ENCODE peak calls at places on chromosomes 4 and X, in nine cellular contexts. Z is esophagus squamous epithelium, T is heart left ventricle, E is ovary, U is IMR-90, J is transverse colon, S is uterus, R is K562, M is stomach. A is an unnamed sample.

GRCh38 chr4:47519239-47519883 is 34.3 kb downstream of the ATP10D start:
- DNase-seq in Z (no peak), T (no peak), E (no peak), U (no peak), J (no peak), S (no peak), R (no peak), M (no peak), A (no peak)

GRCh38 chr4:103018391-103019318 is 850 bp downstream of the SLC9B1 start:
- DNase-seq in Z (no peak), T (no peak), E (peak), U (no peak), J (peak), S (peak), R (peak), M (no peak), A (peak)

GRCh38 chr4:1880332-1880731 is 9.1 kb downstream of the NSD2 start:
- DNase-seq in Z (no peak), T (no peak), E (no peak), U (no peak), J (no peak), S (no peak), R (no peak), M (no peak), A (no peak)

GRCh38 chr4:165345663-165346417 is 18.4 kb downstream of the MSMO1 start:
- DNase-seq in Z (no peak), T (no peak), E (no peak), U (no peak), J (no peak), S (no peak), R (no peak), M (no peak), A (no peak)

GRCh38 chrX:21487832-21488231 is 113.6 kb downstream of the CNKSR2 start:
- DNase-seq in Z (no peak), T (no peak), E (no peak), U (peak), J (no peak), S (no peak), R (no peak), M (no peak), A (peak)

GRCh38 chr4:108535757-108536156 is 84.6 kb upstream of the RPL34 start:
- DNase-seq in Z (no peak), T (no peak), E (no peak), U (no peak), J (no peak), S (no peak), R (no peak), M (no peak), A (no peak)

GRCh38 chr4:3483471-3483921 is 20.4 kb downstream of the DOK7 start:
- DNase-seq in Z (no peak), T (peak), E (no peak), U (no peak), J (no peak), S (no peak), R (no peak), M (no peak), A (no peak)

GRCh38 chr4:142281999-142282398 is 564.1 kb downstream of the INPP4B start:
- DNase-seq in Z (no peak), T (no peak), E (no peak), U (no peak), J (no peak), S (no peak), R (no peak), M (no peak), A (no peak)

GRCh38 chrX:115547448-115547847 is 13.5 kb upstream of the PLS3 start:
- DNase-seq in Z (no peak), T (no peak), E (no peak), U (no peak), J (no peak), S (no peak), R (no peak), M (no peak), A (no peak)

GRCh38 chrX:112841114-112841819 is 636 bp upstream of the AMOT start:
- DNase-seq in Z (peak), T (peak), E (peak), U (peak), J (peak), S (peak), R (peak), M (peak), A (peak)

GRCh38 chr4:186701273-186701672 is 22.4 kb downstream of the FAT1 start:
- DNase-seq in Z (no peak), T (no peak), E (peak), U (peak), J (no peak), S (no peak), R (no peak), M (no peak), A (peak)

GRCh38 chr4:150080875-150081274 is 2.6 kb downstream of the DCLK2 start:
- DNase-seq in Z (no peak), T (no peak), E (no peak), U (peak), J (no peak), S (no peak), R (no peak), M (no peak), A (no peak)

GRCh38 chr4:148068065-148068911 is 336.4 kb downstream of the ARHGAP10 start:
- DNase-seq in Z (no peak), T (no peak), E (no peak), U (no peak), J (no peak), S (no peak), R (no peak), M (no peak), A (no peak)

GRCh38 chrX:45801554-45801953 is 600.9 kb upstream of the DIPK2B start:
- DNase-seq in Z (no peak), T (no peak), E (no peak), U (peak), J (no peak), S (no peak), R (no peak), M (no peak), A (no peak)
- H3K4me3 ChIP-seq in Z (no peak), T (no peak), E (no peak), U (no peak), J (no peak), S (no peak), R (no peak), M (no peak), A (no peak)

GRCh38 chr4:76216521-76216920 is 2.9 kb upstream of the SCARB2 start:
- DNase-seq in Z (no peak), T (no peak), E (no peak), U (no peak), J (no peak), S (no peak), R (no peak), M (no peak), A (no peak)

GRCh38 chr4:76216975-76217814 is 3.6 kb upstream of the SCARB2 start:
- DNase-seq in Z (no peak), T (no peak), E (no peak), U (no peak), J (no peak), S (no peak), R (no peak), M (no peak), A (no peak)

GRCh38 chr4:76213415-76214268 is at the start of gene SCARB2:
- DNase-seq in Z (peak), T (peak), E (peak), U (peak), J (peak), S (peak), R (peak), M (peak), A (peak)

GRCh38 chr4:76214269-76214628 is 625 bp upstream of the SCARB2 start:
- DNase-seq in Z (no peak), T (no peak), E (no peak), U (no peak), J (peak), S (no peak), R (no peak), M (no peak), A (no peak)

DNA sequence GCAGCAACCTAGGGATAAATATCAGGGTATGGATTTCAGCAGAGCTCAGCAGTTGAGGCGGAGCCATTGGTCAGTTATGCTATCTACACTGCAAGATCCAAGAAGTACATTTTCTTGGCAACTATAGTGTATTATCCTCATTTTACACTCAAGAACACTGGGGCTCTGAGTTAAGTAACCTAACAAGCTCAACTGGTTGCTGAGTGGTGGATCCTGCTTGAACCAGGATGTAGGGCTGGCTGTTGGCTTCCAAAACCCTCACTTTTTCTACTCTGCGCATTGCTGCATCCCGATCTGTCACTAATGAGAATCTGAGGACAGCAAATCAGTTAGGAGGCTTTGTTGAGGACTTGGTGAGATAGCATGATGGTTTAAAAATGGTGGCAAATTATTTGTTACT is 1.5 kb upstream of the SCARB2 start:
- DNase-seq in Z (no peak), T (no peak), E (no peak), U (no peak), J (no peak), S (no peak), R (no peak), M (peak), A (peak)
- TF ChIP-seq POLR2A in Z (no peak), T (no peak), E (no peak), U (no peak), J (no peak), S (no peak), R (no peak), M (no peak), A (no peak)

DNA sequence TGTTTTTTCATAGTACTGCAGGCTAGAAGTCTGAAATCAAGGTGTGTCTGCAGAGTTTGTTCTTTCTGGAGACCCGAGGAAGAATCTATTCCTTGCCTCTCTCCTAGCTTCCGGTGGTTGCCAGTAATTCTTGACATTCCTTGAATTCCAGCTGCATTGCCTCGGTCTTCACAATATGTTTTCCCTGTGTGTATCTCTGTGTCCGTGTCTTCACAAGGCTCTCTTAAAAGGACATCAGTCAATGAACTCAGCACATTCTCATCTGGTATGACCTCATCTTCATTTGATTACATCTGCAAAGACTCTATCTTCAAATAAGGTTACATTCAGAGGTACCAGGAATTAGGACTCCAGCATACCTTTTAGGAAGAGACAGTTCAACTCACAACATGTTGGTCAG is 163.4 kb downstream of the BANK1 start:
- DNase-seq in Z (no peak), T (no peak), E (no peak), U (peak), J (no peak), S (no peak), R (no peak), M (no peak), A (no peak)
- H3K27ac ChIP-seq in Z (no peak), T (no peak), E (no peak), U (no peak), J (no peak), S (no peak), R (no peak), M (no peak), A (no peak)

GRCh38 chr4:75101906-75102888 is 169.3 kb downstream of the PARM1 start:
- DNase-seq in Z (no peak), T (no peak), E (no peak), U (no peak), J (no peak), S (no peak), R (no peak), M (no peak), A (no peak)
- H3K4me3 ChIP-seq in Z (no peak), T (no peak), E (no peak), U (no peak), J (no peak), S (no peak), R (no peak), M (no peak), A (no peak)

A was measured in prostate gland.